ENCODE peak calls at places on chromosomes 3 and 15, in ten cellular contexts. N is heart right ventricle, C is RWPE2, R is Peyer's patch, Y is stomach, S is upper lobe of right lung, E is colonic mucosa, F is ovary, V is mammary epithelial cell, G is H1. J is an unnamed sample. For H3K4me1, the result is how much of the 10 kb centered on the place peaks cover.

GRCh38 chr3:196735751-196736150 is 3.9 kb upstream of the PAK2 start:
- DNase-seq in Y (no peak), V (no peak), G (no peak), S (no peak), E (no peak), C (no peak), R (no peak), N (no peak), F (no peak), J (no peak)

GRCh38 chr3:4906107-4906621 is 73.1 kb upstream of the BHLHE40 start:
- DNase-seq in Y (no peak), E (no peak), C (no peak), N (no peak), S (no peak), G (no peak), V (peak), F (no peak), R (peak), J (no peak)

GRCh38 chr15:32688151-32688639 is 29.6 kb upstream of the GREM1 start:
- DNase-seq in G (no peak), C (peak), V (peak), S (peak), F (no peak), Y (peak), N (no peak), R (no peak), E (peak), J (no peak)

GRCh38 chr3:113764698-113765097 is 17.9 kb downstream of the ATP6V1A start:
- DNase-seq in V (no peak), S (no peak), C (no peak), N (no peak), F (no peak), Y (no peak), R (no peak), E (no peak), G (no peak), J (no peak)

GRCh38 chr3:161342629-161343028 is 28.7 kb downstream of the SPTSSB start:
- DNase-seq in E (no peak), G (no peak), C (no peak), Y (no peak), N (no peak), F (no peak), R (no peak), V (no peak), S (no peak), J (no peak)

GRCh38 chr3:71543371-71544016 is 40.0 kb downstream of the FOXP1 start:
- DNase-seq in S (no peak), E (no peak), C (no peak), Y (no peak), N (no peak), V (no peak), F (no peak), G (no peak), R (no peak), J (no peak)

GRCh38 chr3:66107855-66108254 is 69.1 kb upstream of the MAGI1 start:
- DNase-seq in G (no peak), C (no peak), N (peak), R (no peak), E (no peak), F (no peak), S (no peak), V (peak), Y (no peak), J (no peak)

GRCh38 chr15:29102911-29103824 is 166.5 kb downstream of the NSMCE3 start:
- DNase-seq in E (no peak), N (peak), G (peak), R (no peak), C (peak), F (no peak), Y (no peak), S (no peak), V (no peak), J (no peak)

GRCh38 chr3:56547486-56547885 is 9.5 kb upstream of the CCDC66 start:
- DNase-seq in S (no peak), N (no peak), C (no peak), E (no peak), R (no peak), F (no peak), V (no peak), G (no peak), Y (no peak), J (no peak)

GRCh38 chr15:40743921-40744809 is 10.9 kb downstream of the RMDN3 start:
- DNase-seq in S (peak), N (no peak), V (peak), Y (no peak), G (no peak), F (no peak), E (peak), R (peak), C (peak), J (no peak)

GRCh38 chr15:78203346-78204225 is 30.8 kb downstream of the ACSBG1 start:
- DNase-seq in S (no peak), F (no peak), N (peak), R (peak), C (peak), V (no peak), E (peak), Y (peak), G (peak), J (peak)

GRCh38 chr3:88150371-88150770 is 612 bp downstream of the C3orf38 start:
- DNase-seq in E (no peak), Y (no peak), V (peak), C (no peak), N (no peak), R (no peak), G (no peak), S (no peak), F (no peak), J (no peak)

GRCh38 chr3:27353221-27353620 is 16.0 kb downstream of the NEK10 start:
- DNase-seq in G (no peak), Y (no peak), C (no peak), N (no peak), V (peak), E (no peak), R (no peak), F (no peak), S (no peak), J (no peak)

GRCh38 chr3:128395500-128396125 is 71.1 kb downstream of the DNAJB8 start:
- DNase-seq in F (peak), C (no peak), E (no peak), S (no peak), V (no peak), N (peak), G (no peak), Y (no peak), R (no peak), J (peak)

GRCh38 chr3:138332472-138333073 is 2.9 kb upstream of the NME9 start:
- DNase-seq in F (no peak), E (no peak), N (no peak), S (no peak), G (peak), Y (no peak), C (no peak), R (no peak), V (no peak), J (no peak)

GRCh38 chr3:77055841-77056341 is 16.0 kb downstream of the ROBO2 start:
- DNase-seq in C (no peak), G (no peak), S (no peak), N (no peak), F (no peak), Y (no peak), E (no peak), V (peak), R (no peak), J (no peak)

GRCh38 chr3:121645054-121645453 is 15.6 kb downstream of the HCLS1 start:
- DNase-seq in S (no peak), E (no peak), G (no peak), F (no peak), Y (no peak), N (no peak), V (no peak), R (no peak), C (no peak), J (no peak)

GRCh38 chr3:180983136-180983535 is 6.4 kb downstream of the DNAJC19 start:
- DNase-seq in Y (no peak), R (no peak), V (no peak), S (no peak), F (no peak), N (no peak), E (no peak), G (no peak), C (no peak), J (no peak)

GRCh38 chr3:175941352-175941751 is 1082.2 kb downstream of the NAALADL2 start:
- DNase-seq in S (no peak), R (no peak), G (peak), C (no peak), F (no peak), Y (no peak), V (peak), E (peak), N (no peak), J (no peak)

GRCh38 chr3:11201246-11202024 is 47.1 kb downstream of the HRH1 start:
- DNase-seq in C (peak), G (no peak), S (no peak), N (peak), R (peak), E (no peak), Y (no peak), V (peak), F (no peak), J (peak)

GRCh38 chr3:37319784-37320183 is 145.4 kb upstream of the LRRFIP2 start:
- DNase-seq in S (no peak), E (no peak), V (no peak), C (no peak), R (no peak), Y (no peak), F (no peak), N (no peak), G (no peak), J (no peak)

GRCh38 chr15:28456476-28457395 is 76.0 kb downstream of the GOLGA8G start:
- DNase-seq in N (no peak), Y (no peak), C (peak), S (peak), E (no peak), G (peak), V (no peak), F (no peak), R (no peak), J (no peak)

GRCh38 chr3:114675104-114675503 is 381.3 kb downstream of the TIGIT start:
- DNase-seq in F (no peak), N (no peak), Y (no peak), R (no peak), G (no peak), V (no peak), E (no peak), C (no peak), S (no peak), J (no peak)

GRCh38 chr3:40137586-40138295 is 171.8 kb upstream of the EIF1B start:
- DNase-seq in C (no peak), N (no peak), R (no peak), G (no peak), E (no peak), Y (no peak), V (peak), F (no peak), S (no peak), J (no peak)

GRCh38 chr3:160399347-160400047 is at the start of gene SMC4:
- DNase-seq in S (peak), V (peak), G (peak), R (peak), E (peak), N (peak), C (peak), F (no peak), Y (peak), J (peak)

GRCh38 chr3:111521881-111522280 is 20.1 kb upstream of the CD96 start:
- DNase-seq in R (no peak), Y (no peak), N (no peak), E (no peak), G (no peak), F (no peak), C (no peak), V (no peak), S (no peak), J (no peak)

GRCh38 chr3:129003578-129004112 is 2.5 kb downstream of the EFCC1 start:
- DNase-seq in V (peak), E (peak), N (no peak), F (peak), R (peak), G (no peak), C (no peak), Y (peak), S (peak), J (no peak)

GRCh38 chr3:169241928-169242751 is 421.4 kb downstream of the MECOM start:
- DNase-seq in C (no peak), N (peak), V (peak), F (no peak), S (peak), Y (peak), R (no peak), G (peak), E (no peak), J (no peak)

GRCh38 chr3:66468016-66468735 is 32.6 kb downstream of the LRIG1 start:
- DNase-seq in F (no peak), S (no peak), V (no peak), Y (no peak), E (no peak), N (no peak), R (no peak), G (no peak), C (no peak), J (no peak)

GRCh38 chr3:21449738-21450137 is 301.3 kb downstream of the ZNF385D start:
- DNase-seq in V (no peak), S (no peak), N (peak), F (no peak), E (no peak), G (no peak), C (no peak), R (no peak), Y (no peak), J (no peak)

GRCh38 chr15:57780461-57780860 is 73.9 kb downstream of the POLR2M start:
- DNase-seq in E (no peak), G (no peak), V (no peak), N (no peak), C (no peak), Y (no peak), R (no peak), F (no peak), S (no peak), J (no peak)

GRCh38 chr15:52567886-52568568 is 803 bp downstream of the ARPP19 start:
- DNase-seq in N (peak), V (peak), S (peak), G (no peak), F (no peak), C (peak), Y (peak), R (peak), E (peak), J (peak)

DNA sequence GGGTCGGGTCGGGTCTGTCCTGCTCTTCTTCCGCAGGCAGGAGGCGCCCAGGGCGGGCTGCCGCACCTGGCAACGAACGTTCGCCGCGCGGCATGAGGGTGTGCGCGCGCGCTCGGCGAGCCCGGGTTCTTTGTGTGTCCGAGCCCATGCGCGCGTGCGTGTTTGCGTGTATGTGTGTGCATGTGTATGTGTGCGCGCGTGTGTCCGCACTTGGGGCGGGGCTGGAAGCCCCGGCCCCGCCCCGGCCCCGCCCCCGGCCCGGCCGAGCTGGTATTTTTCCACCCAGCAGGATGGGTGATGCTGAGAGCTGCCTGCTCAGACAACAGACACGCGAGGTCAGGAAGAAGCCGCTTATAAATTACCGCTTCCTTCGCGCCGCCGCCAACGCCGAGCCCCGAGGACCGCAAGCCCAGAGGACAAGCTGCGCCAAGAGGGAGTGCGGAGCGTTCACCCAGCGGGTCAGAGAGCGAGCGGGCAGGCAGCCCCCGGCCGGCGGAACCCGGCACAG is at the start of gene SLC6A6:
- DNase-seq in V (peak), F (peak), G (peak), Y (peak), R (peak), E (peak), C (peak), N (peak), S (peak), J (peak)
- TF ChIP-seq CTCF in V (peak), F (peak), G (peak), Y (peak), R (peak), E (peak), C (peak), N (no peak), S (peak), J (peak)

DNA sequence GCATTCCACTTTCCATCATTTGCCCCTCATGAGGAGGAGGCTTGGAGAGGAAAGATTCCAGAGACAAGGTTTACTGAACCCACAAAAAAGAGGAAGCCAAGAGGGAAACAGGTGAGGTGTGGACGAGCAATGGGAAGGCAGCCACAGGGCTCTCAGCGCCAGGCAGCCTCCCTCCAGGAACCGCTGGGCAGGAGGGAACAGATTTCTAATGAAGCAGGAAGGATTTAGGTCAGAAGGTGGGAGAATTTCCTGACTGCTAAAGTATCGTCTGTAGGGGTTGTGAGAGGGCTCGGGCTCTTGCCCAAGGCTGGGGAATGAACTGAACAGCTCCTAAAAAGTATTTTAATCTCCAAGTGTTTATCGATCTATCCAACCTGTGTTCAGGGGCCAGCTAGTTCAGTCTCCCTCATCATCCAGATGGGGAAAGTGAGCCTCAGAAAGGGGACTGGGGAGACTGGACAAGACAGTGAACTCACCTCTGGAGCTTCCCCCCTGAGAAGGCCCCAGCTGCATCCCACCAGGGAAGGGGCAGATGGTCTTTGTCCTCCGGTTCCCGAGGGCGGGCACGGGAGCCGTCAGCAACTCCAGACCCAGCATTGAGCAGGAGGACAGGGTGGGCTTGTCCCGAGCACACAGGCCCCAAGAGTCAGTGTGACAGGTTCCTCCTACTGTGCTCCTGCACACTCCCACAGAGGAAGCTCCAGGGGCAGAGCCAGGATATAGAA is 10.5 kb downstream of the LOXL1 start:
- DNase-seq in F (peak), Y (no peak), S (no peak), R (no peak), G (no peak), V (no peak), N (no peak), E (no peak), C (no peak), J (no peak)
- H3K4me1 ChIP-seq in F (under half), Y (under half), S (under half), R (under half), G (under half), V (under half), N (under half), E (under half), C (under half), J (under half)

GRCh38 chr15:72847806-72848205 is 64.2 kb upstream of the ADPGK start:
- DNase-seq in E (no peak), C (peak), V (no peak), F (no peak), Y (no peak), S (no peak), R (no peak), N (no peak), G (no peak), J (no peak)

GRCh38 chr15:72850833-72851232 is 67.3 kb upstream of the ADPGK start:
- DNase-seq in G (no peak), C (peak), V (no peak), Y (no peak), N (no peak), R (no peak), S (no peak), F (no peak), E (no peak), J (no peak)

GRCh38 chr15:72844067-72844466 is 60.5 kb upstream of the ADPGK start:
- DNase-seq in C (peak), E (no peak), F (no peak), R (no peak), N (no peak), Y (no peak), V (no peak), S (no peak), G (no peak), J (no peak)

GRCh38 chr15:72847033-72847432 is 63.5 kb upstream of the ADPGK start:
- DNase-seq in E (no peak), N (no peak), Y (no peak), F (no peak), C (no peak), S (no peak), V (no peak), R (no peak), G (no peak), J (no peak)

GRCh38 chr15:72846027-72846426 is 62.5 kb upstream of the ADPGK start:
- DNase-seq in V (no peak), Y (no peak), N (no peak), C (no peak), F (no peak), S (no peak), G (no peak), E (no peak), R (no peak), J (no peak)
- TF ChIP-seq CTCF in V (no peak), Y (no peak), N (no peak), C (no peak), F (no peak), S (no peak), G (no peak), E (no peak), R (no peak), J (no peak)

DNA sequence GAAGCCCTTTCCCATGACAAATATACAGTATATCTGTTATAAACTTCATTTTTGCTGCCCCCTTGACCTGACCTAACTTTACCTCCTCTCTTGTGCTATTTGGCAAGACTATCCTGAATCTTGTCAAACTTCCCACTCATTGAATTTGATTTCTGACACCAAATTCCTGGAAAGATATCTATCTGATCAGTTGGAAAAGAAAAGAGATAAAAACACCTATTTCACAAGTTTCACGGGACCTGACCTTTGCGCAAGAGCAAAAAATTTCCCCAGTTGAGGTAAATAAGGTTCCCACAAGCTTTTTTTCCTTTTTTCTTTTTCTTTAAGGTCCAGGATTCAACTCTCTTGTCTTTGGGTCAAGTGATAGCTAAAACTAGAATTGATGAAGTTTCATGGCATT is 189.2 kb upstream of the LPP start:
- DNase-seq in G (no peak), C (no peak), S (no peak), R (no peak), Y (no peak), N (no peak), V (no peak), F (no peak), E (no peak), J (no peak)
- H3K4me1 ChIP-seq in G (under half), C (under half), S (under half), R (under half), Y (under half), N (under half), V (under half), F (under half), E (under half), J (under half)